ENCODE peak calls at places on chromosomes 5 and 9, in five cellular contexts. P is CD4-positive, alpha-beta T cell; I is HL-60; L is NB4; B is cardiac fibroblast. A is an unnamed sample.

GRCh38 chr5:55187370-55187769 is 14.4 kb upstream of the CDC20B start:
- DNase-seq in P (no peak), I (no peak), L (peak), B (no peak), A (no peak)

GRCh38 chr5:112921031-112921832 is 795 bp downstream of the REEP5 start:
- DNase-seq in P (peak), I (no peak), L (peak), B (peak), A (peak)

GRCh38 chr5:37208883-37209808 is 40.0 kb downstream of the CPLANE1 start:
- DNase-seq in P (no peak), I (no peak), L (no peak), B (peak), A (no peak)

GRCh38 chr9:1505489-1505888 is 455.3 kb downstream of the DMRT2 start:
- DNase-seq in P (no peak), I (no peak), L (no peak), B (no peak), A (no peak)

GRCh38 chr9:70411141-70411929 is 3.1 kb downstream of the KLF9 start:
- DNase-seq in P (no peak), I (no peak), L (peak), B (peak), A (no peak)

GRCh38 chr5:172048539-172049101 is 42.2 kb upstream of the FBXW11 start:
- DNase-seq in P (no peak), I (no peak), L (no peak), B (peak), A (no peak)

GRCh38 chr5:170312666-170313065 is 15.1 kb upstream of the LCP2 start:
- DNase-seq in P (no peak), I (peak), L (peak), B (peak), A (no peak)

GRCh38 chr5:59380350-59380951 is 513.1 kb downstream of the PDE4D start:
- DNase-seq in P (no peak), I (no peak), L (peak), B (peak), A (no peak)

GRCh38 chr5:92916036-92916435 is 665.0 kb downstream of the NR2F1-AS1 start:
- DNase-seq in P (no peak), I (no peak), L (no peak), B (peak), A (no peak)

GRCh38 chr5:176947847-176948246 is 48.7 kb upstream of the HK3 start:
- DNase-seq in P (no peak), I (no peak), L (no peak), B (no peak), A (no peak)

GRCh38 chr5:149775785-149776184 is 45.7 kb downstream of the PPARGC1B start:
- DNase-seq in P (no peak), I (peak), L (peak), B (peak), A (no peak)
- TF ChIP-seq CTCF in P (peak), I (peak), L (peak), B (no peak), A (peak)

DNA sequence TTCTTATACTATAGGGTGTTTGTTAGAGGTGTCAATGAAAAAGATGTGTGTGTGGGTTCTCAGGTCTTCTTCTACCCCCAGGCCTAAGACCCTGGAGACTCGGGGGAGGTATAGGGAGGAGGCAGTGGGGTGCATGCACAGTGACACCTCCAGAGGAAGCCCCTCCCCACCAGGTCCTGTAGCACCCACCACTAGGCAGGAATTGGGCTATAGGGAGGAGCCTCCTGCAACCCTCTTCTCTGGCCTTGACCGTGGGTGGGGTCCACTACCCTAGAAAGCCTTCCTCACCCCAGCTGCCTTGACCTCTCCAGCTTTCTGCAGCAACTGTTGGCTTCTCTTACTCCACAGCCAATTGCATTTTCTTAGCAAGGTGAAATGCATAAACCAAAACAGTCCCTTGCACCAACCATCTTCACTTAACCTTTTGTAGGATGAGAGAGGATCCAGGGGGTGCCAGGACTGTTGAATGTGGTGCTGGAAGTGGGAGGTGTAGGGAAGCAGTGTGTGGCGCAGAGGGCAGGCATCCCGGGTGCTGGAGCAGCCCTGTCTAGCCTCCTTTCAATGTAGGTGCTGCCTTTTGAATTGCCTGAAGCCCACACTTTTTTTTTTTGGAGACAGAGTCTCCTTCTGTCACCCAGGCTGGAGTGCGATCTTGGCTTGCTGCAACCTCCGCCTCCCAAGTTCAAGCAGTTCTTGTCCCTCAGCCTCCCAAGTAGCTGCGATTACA is 128.5 kb downstream of the RGS3 start:
- DNase-seq in P (no peak), I (no peak), L (no peak), B (no peak), A (no peak)
- TF ChIP-seq CTCF in P (no peak), I (no peak), L (no peak), B (no peak), A (no peak)

DNA sequence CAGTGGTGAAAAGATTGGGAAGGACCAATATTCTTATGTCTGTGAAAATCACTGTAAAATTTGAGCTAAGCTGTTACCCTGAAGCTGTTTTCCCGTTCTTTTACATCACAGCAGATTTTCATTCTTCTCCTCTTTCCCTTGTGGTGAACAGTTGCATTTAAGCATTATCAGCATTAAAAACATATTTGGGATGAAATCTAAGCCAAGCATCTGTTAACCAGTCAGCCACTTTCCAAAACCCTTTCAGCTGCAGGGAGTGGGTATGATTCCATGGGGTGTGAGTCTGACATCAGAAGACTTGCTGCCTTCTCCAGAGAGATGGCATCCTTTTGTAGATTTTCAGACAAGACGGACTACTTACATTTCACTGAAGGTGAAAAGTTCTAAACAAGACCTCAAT is 97.2 kb downstream of the TRIO start:
- DNase-seq in P (no peak), I (no peak), L (no peak), B (peak), A (no peak)
- TF ChIP-seq CTCF in P (no peak), I (no peak), L (no peak), B (no peak), A (no peak)

GRCh38 chr5:32770444-32770843 is 59.3 kb downstream of the NPR3 start:
- DNase-seq in P (no peak), I (no peak), L (no peak), B (no peak), A (no peak)
- TF ChIP-seq CTCF in P (no peak), I (no peak), L (no peak), B (no peak), A (no peak)

GRCh38 chr5:74212336-74212735 is 428.2 kb downstream of the ENC1 start:
- DNase-seq in P (no peak), I (no peak), L (peak), B (peak), A (no peak)
- TF ChIP-seq CTCF in P (no peak), I (no peak), L (peak), B (peak), A (peak)

GRCh38 chr5:29811914-29812679 is 1381.4 kb upstream of the CDH6 start:
- DNase-seq in P (no peak), I (no peak), L (peak), B (no peak), A (no peak)
- TF ChIP-seq CTCF in P (no peak), I (no peak), L (no peak), B (no peak), A (peak)

A was measured in neural crest cell.